ENCODE peak calls at places on chromosomes 11 and 22, in six cellular contexts. T is stimulated activated CD4-positive, alpha-beta T cell treated with anti-CD3 and anti-CD28 coated beads, Interleukin-12 subunit alpha, Interleukin-12 subunit beta, amount 100 ng/mL, for 48 hours; W is activated T-helper 9 cell treated with anti-CD3 and anti-CD28 coated beads, Interleukin-2, amount 50 U/mL, for 16 hours; Y is activated CD8-positive, alpha-beta memory T cell treated with anti-CD3 and anti-CD28 coated beads, Interleukin-2, amount 50 U/mL, for 48 hours; P is A172; N is choroid plexus epithelial cell. X is an unnamed sample.

GRCh38 chr22:23035557-23036277 is 34.6 kb upstream of the GNAZ start:
- DNase-seq in T (no peak), W (no peak), Y (no peak), P (no peak), N (no peak), X (no peak)

GRCh38 chr11:110870816-110871522 is 158.7 kb upstream of the ARHGAP20 start:
- DNase-seq in T (no peak), W (no peak), Y (no peak), P (no peak), N (no peak), X (no peak)

GRCh38 chr22:44572414-44573207 is 74.6 kb upstream of the RTL6 start:
- DNase-seq in T (no peak), W (no peak), Y (peak), P (no peak), N (no peak), X (no peak)

GRCh38 chr11:5536482-5536881 is 11.9 kb downstream of the OR52H1 start:
- DNase-seq in T (no peak), W (no peak), Y (no peak), P (no peak), N (no peak), X (no peak)

GRCh38 chr22:35725521-35725920 is 7.8 kb downstream of the APOL5 start:
- DNase-seq in T (no peak), W (no peak), Y (no peak), P (no peak), N (no peak), X (no peak)

GRCh38 chr11:87219266-87219665 is 181.5 kb downstream of the TMEM135 start:
- DNase-seq in T (no peak), W (no peak), Y (no peak), P (no peak), N (peak), X (no peak)

GRCh38 chr11:70493891-70494290 is 95.6 kb downstream of the CTTN start:
- DNase-seq in T (no peak), W (no peak), Y (no peak), P (no peak), N (no peak), X (no peak)

GRCh38 chr22:43443072-43443471 is 31.3 kb downstream of the MPPED1 start:
- DNase-seq in T (no peak), W (no peak), Y (no peak), P (no peak), N (no peak), X (no peak)

GRCh38 chr11:107801641-107802040 is 56.9 kb downstream of the SLC35F2 start:
- DNase-seq in T (no peak), W (no peak), Y (no peak), P (no peak), N (no peak), X (no peak)

X was measured in pulmonary artery endothelial cell.